ENCODE peak calls at places on chromosomes 13 and 19, in five cellular contexts. A, X, K, S and N are unnamed samples.
A peak's percentile ranks its signal among the peaks of the same experiment; 100 is the strongest.

GRCh38 chr19:43718627-43719377 is 2.9 kb downstream of the IRGC start:
- DNase-seq in X (no peak), A (no peak), S (no peak), K (no peak), N (no peak)

GRCh38 chr13:45196622-45197021 is 4.2 kb downstream of the KCTD4 start:
- DNase-seq in A (no peak), K (no peak), X (peak; percentile 80), S (no peak), N (no peak)

GRCh38 chr19:32098953-32099352 is 246.5 kb upstream of the ZNF507 start:
- DNase-seq in K (no peak), X (no peak), S (no peak), A (no peak), N (no peak)

GRCh38 chr13:40652588-40652940 is 13.9 kb downstream of the FOXO1 start:
- DNase-seq in A (no peak), X (no peak), S (no peak), K (no peak), N (no peak)

GRCh38 chr13:50911051-50911690 is 1.6 kb downstream of the RNASEH2B start:
- DNase-seq in X (no peak), K (no peak), A (peak; percentile 11), S (no peak), N (no peak)

GRCh38 chr19:35247526-35248309 is 1.1 kb upstream of the LSR start:
- DNase-seq in K (no peak), X (no peak), A (peak; percentile 97), S (no peak), N (peak; percentile 82)

GRCh38 chr13:58134525-58134924 is 503.0 kb downstream of the PCDH17 start:
- DNase-seq in K (no peak), X (no peak), S (no peak), A (no peak), N (no peak)

GRCh38 chr19:38072776-38073411 is 151.1 kb downstream of the DPF1 start:
- DNase-seq in K (no peak), S (no peak), X (peak; percentile 49), A (no peak), N (no peak)

GRCh38 chr19:35935911-35936737 is at the start of gene LRFN3:
- DNase-seq in A (peak; percentile 77), X (peak; percentile 66), S (peak; percentile 78), K (no peak), N (peak; percentile 91)

GRCh38 chr19:45217957-45218334 is 27.3 kb downstream of the EXOC3L2 start:
- DNase-seq in X (no peak), S (no peak), K (no peak), A (no peak), N (no peak)

GRCh38 chr13:46146898-46147297 is 35.1 kb downstream of the LCP1 start:
- DNase-seq in X (no peak), S (no peak), A (peak; percentile 63), K (no peak), N (no peak)

GRCh38 chr19:54473071-54473941 is at the start of gene CDC42EP5:
- DNase-seq in S (peak; percentile 82), K (no peak), X (peak; percentile 85), A (peak; percentile 66), N (no peak)

GRCh38 chr13:23771966-23772365 is 117.2 kb downstream of the MIPEP start:
- DNase-seq in K (no peak), A (no peak), S (no peak), X (no peak), N (no peak)

GRCh38 chr19:52662631-52663030 is 24.5 kb upstream of the ZNF83 start:
- DNase-seq in A (no peak), S (no peak), X (no peak), K (no peak), N (no peak)

GRCh38 chr19:52660981-52661380 is 22.8 kb upstream of the ZNF83 start:
- DNase-seq in S (no peak), A (no peak), K (no peak), X (peak; percentile 47), N (no peak)

GRCh38 chr19:52664461-52664860 is 26.3 kb upstream of the ZNF83 start:
- DNase-seq in S (no peak), X (no peak), A (no peak), K (no peak), N (no peak)

GRCh38 chr19:52658595-52658994 is 20.4 kb upstream of the ZNF83 start:
- DNase-seq in X (no peak), K (no peak), A (peak; percentile 21), S (no peak), N (no peak)

GRCh38 chr19:52659013-52659412 is 20.9 kb upstream of the ZNF83 start:
- DNase-seq in S (no peak), K (no peak), X (no peak), A (no peak), N (no peak)
- H3K36me3 ChIP-seq in S (peaks cover 53% of the 10 kb centered on the region), K (peaks cover 24% of the 10 kb centered on the region), X (peaks cover 28% of the 10 kb centered on the region), A (no peaks in the 10 kb centered on the region), N (no peaks in the 10 kb centered on the region)

GRCh38 chr19:19711306-19711933 is 21.5 kb downstream of the ZNF14 start:
- DNase-seq in S (no peak), K (no peak), X (no peak), A (no peak), N (no peak)
- H3K9me3 ChIP-seq in S (peaks cover 100% of the 10 kb centered on the region), K (peaks cover 100% of the 10 kb centered on the region), X (peaks cover 89% of the 10 kb centered on the region), A (peaks cover 53% of the 10 kb centered on the region), N (peaks cover 100% of the 10 kb centered on the region)

GRCh38 chr19:50016225-50016807 is 8.9 kb downstream of the VRK3 start:
- DNase-seq in K (no peak), S (no peak), A (no peak), X (no peak), N (no peak)
- H3K36me3 ChIP-seq in K (peaks cover 56% of the 10 kb centered on the region), S (peaks cover 81% of the 10 kb centered on the region), A (no peaks in the 10 kb centered on the region), X (peaks cover 50% of the 10 kb centered on the region), N (peaks cover 97% of the 10 kb centered on the region)

GRCh38 chr13:99895428-99895998 is 76.1 kb downstream of the ZIC5 start:
- DNase-seq in X (no peak), A (no peak), S (no peak), K (no peak), N (no peak)
- H3K9me3 ChIP-seq in X (peaks cover 9% of the 10 kb centered on the region), A (no peaks in the 10 kb centered on the region), S (no peaks in the 10 kb centered on the region), K (no peaks in the 10 kb centered on the region), N (no peaks in the 10 kb centered on the region)

GRCh38 chr19:48740705-48741030 is 258 bp upstream of the RASIP1 start:
- DNase-seq in X (no peak), S (no peak), A (no peak), K (no peak), N (no peak)

GRCh38 chr19:48739400-48739825 is 997 bp downstream of the RASIP1 start:
- DNase-seq in K (no peak), S (no peak), A (no peak), X (no peak), N (no peak)

GRCh38 chr19:48737360-48737998 is 2.9 kb downstream of the RASIP1 start:
- DNase-seq in K (no peak), S (no peak), X (no peak), A (no peak), N (peak; percentile 47)

GRCh38 chr19:48739835-48740704 is at the start of gene RASIP1:
- DNase-seq in K (no peak), S (peak; percentile 68), A (no peak), X (no peak), N (no peak)

GRCh38 chr19:48738557-48739399 is 1.6 kb downstream of the RASIP1 start:
- DNase-seq in A (peak; percentile 98), K (peak; percentile 44), S (peak; percentile 94), X (peak; percentile 65), N (peak; percentile 93)
- H3K36me3 ChIP-seq in A (no peaks in the 10 kb centered on the region), K (no peaks in the 10 kb centered on the region), S (peaks cover 11% of the 10 kb centered on the region), X (no peaks in the 10 kb centered on the region), N (no peaks in the 10 kb centered on the region)

DNA sequence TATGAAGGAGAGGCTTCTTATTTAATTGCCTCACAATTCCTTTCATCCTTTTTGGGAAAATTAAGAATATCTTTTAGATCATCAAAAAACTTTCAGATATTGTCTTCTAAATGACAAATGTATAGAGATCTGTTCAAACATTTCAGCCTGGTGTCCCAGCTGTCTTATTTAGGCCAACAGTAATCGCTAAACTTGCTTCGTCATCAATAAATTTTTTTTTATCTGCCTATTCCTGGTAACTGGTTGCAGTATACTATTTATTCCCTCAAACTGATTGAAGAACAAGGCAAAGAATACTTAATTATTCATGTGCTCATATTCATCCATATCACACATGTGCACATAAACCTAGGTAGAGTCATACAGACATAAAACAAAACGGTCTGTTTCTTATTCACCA is 5.3 kb upstream of the MYO16 start:
- DNase-seq in X (no peak), K (no peak), A (no peak), S (no peak), N (no peak)
- H3K9me3 ChIP-seq in X (peaks cover 2% of the 10 kb centered on the region), K (no peaks in the 10 kb centered on the region), A (peaks cover 7% of the 10 kb centered on the region), S (peaks cover 13% of the 10 kb centered on the region), N (no peaks in the 10 kb centered on the region)

DNA sequence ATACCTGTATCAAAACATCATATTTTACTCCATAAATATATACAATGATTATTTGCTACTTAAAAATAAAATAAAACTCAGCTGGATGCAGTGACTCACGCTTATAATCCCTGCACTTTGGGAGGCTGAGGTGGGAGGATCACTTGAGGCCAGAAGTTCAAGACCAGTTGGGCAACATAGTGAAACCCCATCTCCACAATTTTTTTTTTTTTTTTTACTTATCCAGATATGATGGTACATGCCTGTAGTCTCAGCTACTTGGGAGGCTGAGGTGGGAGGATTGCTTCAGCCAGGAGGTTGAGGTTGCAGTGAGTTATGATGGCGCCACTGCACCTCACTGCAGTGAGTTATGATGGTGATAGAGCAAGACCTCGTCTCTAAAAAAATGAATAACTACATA is 22.4 kb downstream of the POU2F2 start:
- DNase-seq in S (no peak), K (no peak), X (no peak), A (no peak), N (no peak)
- H3K36me3 ChIP-seq in S (no peaks in the 10 kb centered on the region), K (no peaks in the 10 kb centered on the region), X (no peaks in the 10 kb centered on the region), A (no peaks in the 10 kb centered on the region), N (no peaks in the 10 kb centered on the region)

GRCh38 chr13:42458193-42458592 is 115.8 kb upstream of the TNFSF11 start:
- DNase-seq in K (no peak), A (no peak), X (no peak), S (no peak), N (no peak)
- H3K9me3 ChIP-seq in K (peaks cover 3% of the 10 kb centered on the region), A (peaks cover 4% of the 10 kb centered on the region), X (no peaks in the 10 kb centered on the region), S (peaks cover 19% of the 10 kb centered on the region), N (peaks cover 10% of the 10 kb centered on the region)